ENCODE peak calls at places on chromosomes 7 and 10, in six cellular contexts. One of them, this sample, is unnamed.

GRCh38 chr10:103879409-103879808 is 24.0 kb upstream of the SH3PXD2A start:
- DNase-seq in HepG2: no peak
- DNase-seq in H1: no peak
- DNase-seq in GM12891: no peak
- DNase-seq in K562: no peak
- DNase-seq in GM12878: no peak
- DNase-seq in this sample: no peak

GRCh38 chr10:90847436-90847835 is 10.4 kb downstream of the HTR7 start:
- DNase-seq in HepG2: no peak
- DNase-seq in H1: no peak
- DNase-seq in GM12891: no peak
- DNase-seq in K562: no peak
- DNase-seq in GM12878: no peak
- DNase-seq in this sample: no peak

GRCh38 chr7:1902231-1902855 is 232.3 kb downstream of the ELFN1 start:
- DNase-seq in HepG2: no peak
- DNase-seq in H1: no peak
- DNase-seq in GM12891: no peak
- DNase-seq in K562: no peak
- DNase-seq in GM12878: no peak
- DNase-seq in this sample: no peak

GRCh38 chr10:58747687-58748086 is 235.0 kb downstream of the BICC1 start:
- DNase-seq in HepG2: no peak
- DNase-seq in H1: no peak
- DNase-seq in GM12891: no peak
- DNase-seq in K562: no peak
- DNase-seq in GM12878: no peak
- DNase-seq in this sample: no peak

GRCh38 chr10:17616403-17617030 is 657 bp downstream of the HACD1 start:
- DNase-seq in HepG2: peak; percentile 64
- DNase-seq in H1: no peak
- DNase-seq in GM12891: peak; percentile 34
- DNase-seq in K562: peak; percentile 74
- DNase-seq in GM12878: no peak
- DNase-seq in this sample: peak; percentile 22

GRCh38 chr7:50356212-50356944 is 51.9 kb downstream of the IKZF1 start:
- DNase-seq in HepG2: no peak
- DNase-seq in H1: no peak
- DNase-seq in GM12891: no peak
- DNase-seq in K562: peak; percentile 72
- DNase-seq in GM12878: no peak
- DNase-seq in this sample: no peak

GRCh38 chr10:9209105-9209798 is 1154.8 kb downstream of the GATA3 start:
- DNase-seq in HepG2: peak; percentile 38
- DNase-seq in H1: peak; percentile 88
- DNase-seq in GM12891: peak; percentile 15
- DNase-seq in K562: peak; percentile 44
- DNase-seq in GM12878: peak; percentile 16
- DNase-seq in this sample: peak; percentile 3

GRCh38 chr7:155458317-155459132 is 596 bp downstream of the EN2 start:
- DNase-seq in HepG2: no peak
- DNase-seq in H1: no peak
- DNase-seq in GM12891: no peak
- DNase-seq in K562: no peak
- DNase-seq in GM12878: no peak
- DNase-seq in this sample: no peak

GRCh38 chr7:119842786-119843185 is 430.2 kb upstream of the KCND2 start:
- DNase-seq in HepG2: no peak
- DNase-seq in H1: no peak
- DNase-seq in GM12891: no peak
- DNase-seq in K562: no peak
- DNase-seq in GM12878: no peak
- DNase-seq in this sample: no peak

GRCh38 chr7:83301416-83301815 is 138.7 kb upstream of the PCLO start:
- DNase-seq in HepG2: no peak
- DNase-seq in H1: no peak
- DNase-seq in GM12891: no peak
- DNase-seq in K562: no peak
- DNase-seq in GM12878: no peak
- DNase-seq in this sample: no peak

GRCh38 chr10:16481052-16481728 is 40.5 kb downstream of the C1QL3 start:
- DNase-seq in HepG2: no peak
- DNase-seq in H1: no peak
- DNase-seq in GM12891: no peak
- DNase-seq in K562: no peak
- DNase-seq in GM12878: no peak
- DNase-seq in this sample: no peak

GRCh38 chr10:6027929-6028328 is 34.2 kb downstream of the IL2RA start:
- DNase-seq in HepG2: no peak
- DNase-seq in H1: no peak
- DNase-seq in GM12891: no peak
- DNase-seq in K562: no peak
- DNase-seq in GM12878: no peak
- DNase-seq in this sample: no peak

GRCh38 chr10:83352588-83352987 is 786.7 kb upstream of the GHITM start:
- DNase-seq in HepG2: no peak
- DNase-seq in H1: no peak
- DNase-seq in GM12891: no peak
- DNase-seq in K562: no peak
- DNase-seq in GM12878: no peak
- DNase-seq in this sample: no peak

GRCh38 chr7:17340655-17341054 is 42.2 kb downstream of the AHR start:
- DNase-seq in HepG2: no peak
- DNase-seq in H1: no peak
- DNase-seq in GM12891: no peak
- DNase-seq in K562: no peak
- DNase-seq in GM12878: no peak
- DNase-seq in this sample: no peak

GRCh38 chr10:106355450-106355849 is 809.1 kb downstream of the SORCS1 start:
- DNase-seq in HepG2: no peak
- DNase-seq in H1: peak; percentile 60
- DNase-seq in GM12891: no peak
- DNase-seq in K562: no peak
- DNase-seq in GM12878: no peak
- DNase-seq in this sample: no peak

GRCh38 chr10:98380493-98381339 is 34.3 kb downstream of the PYROXD2 start:
- DNase-seq in HepG2: no peak
- DNase-seq in H1: no peak
- DNase-seq in GM12891: no peak
- DNase-seq in K562: peak; percentile 8
- DNase-seq in GM12878: no peak
- DNase-seq in this sample: no peak

GRCh38 chr10:72337039-72337629 is 17.6 kb downstream of the DNAJB12 start:
- DNase-seq in HepG2: peak; percentile 63
- DNase-seq in H1: peak; percentile 91
- DNase-seq in GM12891: no peak
- DNase-seq in K562: peak; percentile 76
- DNase-seq in GM12878: no peak
- DNase-seq in this sample: no peak

GRCh38 chr10:10397906-10398305 is 619.8 kb upstream of the CELF2 start:
- DNase-seq in HepG2: no peak
- DNase-seq in H1: no peak
- DNase-seq in GM12891: no peak
- DNase-seq in K562: no peak
- DNase-seq in GM12878: no peak
- DNase-seq in this sample: no peak

GRCh38 chr7:46321556-46322205 is 400.6 kb upstream of the IGFBP3 start:
- DNase-seq in HepG2: peak; percentile 3
- DNase-seq in H1: no peak
- DNase-seq in GM12891: no peak
- DNase-seq in K562: no peak
- DNase-seq in GM12878: no peak
- DNase-seq in this sample: no peak

GRCh38 chr7:129702761-129703338 is 91.3 kb downstream of the NRF1 start:
- DNase-seq in HepG2: peak; percentile 10
- DNase-seq in H1: no peak
- DNase-seq in GM12891: no peak
- DNase-seq in K562: no peak
- DNase-seq in GM12878: no peak
- DNase-seq in this sample: no peak

GRCh38 chr7:22179442-22179879 is 177.5 kb downstream of the RAPGEF5 start:
- DNase-seq in HepG2: no peak
- DNase-seq in H1: no peak
- DNase-seq in GM12891: no peak
- DNase-seq in K562: no peak
- DNase-seq in GM12878: no peak
- DNase-seq in this sample: no peak

GRCh38 chr7:106944035-106944665 is 79.1 kb downstream of the PIK3CG start:
- DNase-seq in HepG2: no peak
- DNase-seq in H1: peak; percentile 55
- DNase-seq in GM12891: no peak
- DNase-seq in K562: no peak
- DNase-seq in GM12878: no peak
- DNase-seq in this sample: no peak

GRCh38 chr7:131212114-131212513 is 115.6 kb upstream of the MKLN1 start:
- DNase-seq in HepG2: no peak
- DNase-seq in H1: peak; percentile 49
- DNase-seq in GM12891: no peak
- DNase-seq in K562: no peak
- DNase-seq in GM12878: no peak
- DNase-seq in this sample: no peak

GRCh38 chr10:121597504-121598241 is 571 bp downstream of the FGFR2 start:
- DNase-seq in HepG2: no peak
- DNase-seq in H1: peak; percentile 72
- DNase-seq in GM12891: peak; percentile 35
- DNase-seq in K562: no peak
- DNase-seq in GM12878: no peak
- DNase-seq in this sample: no peak

GRCh38 chr7:20112646-20113045 is 104.5 kb downstream of the MACC1 start:
- DNase-seq in HepG2: no peak
- DNase-seq in H1: no peak
- DNase-seq in GM12891: no peak
- DNase-seq in K562: no peak
- DNase-seq in GM12878: no peak
- DNase-seq in this sample: no peak

GRCh38 chr7:108613147-108613948 is 43.7 kb downstream of the DNAJB9 start:
- DNase-seq in HepG2: peak; percentile 32
- DNase-seq in H1: no peak
- DNase-seq in GM12891: peak; percentile 5
- DNase-seq in K562: peak; percentile 57
- DNase-seq in GM12878: no peak
- DNase-seq in this sample: no peak

GRCh38 chr7:141671705-141672496 is 30.1 kb downstream of the DENND11 start:
- DNase-seq in HepG2: no peak
- DNase-seq in H1: no peak
- DNase-seq in GM12891: no peak
- DNase-seq in K562: no peak
- DNase-seq in GM12878: no peak
- DNase-seq in this sample: no peak

GRCh38 chr10:128571745-128572144 is 445.5 kb upstream of the MKI67 start:
- DNase-seq in HepG2: no peak
- DNase-seq in H1: no peak
- DNase-seq in GM12891: no peak
- DNase-seq in K562: peak; percentile 50
- DNase-seq in GM12878: no peak
- DNase-seq in this sample: no peak

GRCh38 chr10:4460267-4460666 is 365.7 kb upstream of the AKR1E2 start:
- DNase-seq in HepG2: no peak
- DNase-seq in H1: no peak
- DNase-seq in GM12891: no peak
- DNase-seq in K562: no peak
- DNase-seq in GM12878: no peak
- DNase-seq in this sample: no peak

GRCh38 chr7:45574521-45575500 is 643 bp downstream of the ADCY1 start:
- DNase-seq in HepG2: peak; percentile 35
- DNase-seq in H1: peak; percentile 64
- DNase-seq in GM12891: peak; percentile 77
- DNase-seq in K562: peak; percentile 58
- DNase-seq in GM12878: no peak
- DNase-seq in this sample: peak; percentile 68

GRCh38 chr7:44729949-44730590 is 18.6 kb upstream of the ZMIZ2 start:
- DNase-seq in HepG2: no peak
- DNase-seq in H1: no peak
- DNase-seq in GM12891: no peak
- DNase-seq in K562: no peak
- DNase-seq in GM12878: no peak
- DNase-seq in this sample: no peak

GRCh38 chr10:30765611-30766010 is 136.1 kb upstream of the LYZL2 start:
- DNase-seq in HepG2: no peak
- DNase-seq in H1: no peak
- DNase-seq in GM12891: no peak
- DNase-seq in K562: no peak
- DNase-seq in GM12878: no peak
- DNase-seq in this sample: no peak
- TF ChIP-seq TAF1 in HepG2: no peak
- TF ChIP-seq TAF1 in H1: no peak
- TF ChIP-seq TAF1 in GM12891: no peak
- TF ChIP-seq TAF1 in K562: no peak
- TF ChIP-seq TAF1 in GM12878: no peak
- TF ChIP-seq TAF1 in this sample: no peak

GRCh38 chr10:71247804-71248203 is 35.4 kb downstream of the UNC5B start:
- DNase-seq in HepG2: no peak
- DNase-seq in H1: no peak
- DNase-seq in GM12891: no peak
- DNase-seq in K562: no peak
- DNase-seq in GM12878: no peak
- DNase-seq in this sample: no peak

GRCh38 chr10:71247306-71247705 is 34.9 kb downstream of the UNC5B start:
- DNase-seq in HepG2: no peak
- DNase-seq in H1: no peak
- DNase-seq in GM12891: no peak
- DNase-seq in K562: no peak
- DNase-seq in GM12878: no peak
- DNase-seq in this sample: no peak

GRCh38 chr10:71244638-71245419 is 32.5 kb downstream of the UNC5B start:
- DNase-seq in HepG2: no peak
- DNase-seq in H1: no peak
- DNase-seq in GM12891: no peak
- DNase-seq in K562: no peak
- DNase-seq in GM12878: no peak
- DNase-seq in this sample: no peak

GRCh38 chr10:71245420-71246325 is 33.3 kb downstream of the UNC5B start:
- DNase-seq in HepG2: no peak
- DNase-seq in H1: no peak
- DNase-seq in GM12891: no peak
- DNase-seq in K562: no peak
- DNase-seq in GM12878: no peak
- DNase-seq in this sample: no peak

GRCh38 chr10:71246591-71247143 is 34.3 kb downstream of the UNC5B start:
- DNase-seq in HepG2: no peak
- DNase-seq in H1: no peak
- DNase-seq in GM12891: no peak
- DNase-seq in K562: no peak
- DNase-seq in GM12878: no peak
- DNase-seq in this sample: no peak
- TF ChIP-seq POLR2AphosphoS5 in HepG2: no peak
- TF ChIP-seq POLR2AphosphoS5 in H1: no peak
- TF ChIP-seq POLR2AphosphoS5 in GM12891: no peak
- TF ChIP-seq POLR2AphosphoS5 in K562: no peak
- TF ChIP-seq POLR2AphosphoS5 in GM12878: no peak
- TF ChIP-seq POLR2AphosphoS5 in this sample: no peak

GRCh38 chr10:75294518-75294865 is 58.7 kb upstream of the COMTD1 start:
- DNase-seq in HepG2: no peak
- DNase-seq in H1: peak; percentile 55
- DNase-seq in GM12891: no peak
- DNase-seq in K562: peak; percentile 29
- DNase-seq in GM12878: no peak
- DNase-seq in this sample: no peak
- TF ChIP-seq POLR2A in HepG2: no peak
- TF ChIP-seq POLR2A in H1: no peak
- TF ChIP-seq POLR2A in GM12891: no peak
- TF ChIP-seq POLR2A in K562: no peak
- TF ChIP-seq POLR2A in GM12878: no peak
- TF ChIP-seq POLR2A in this sample: no peak

GRCh38 chr10:131839351-131839750 is 61.5 kb upstream of the PPP2R2D start:
- DNase-seq in HepG2: no peak
- DNase-seq in H1: no peak
- DNase-seq in GM12891: no peak
- DNase-seq in K562: no peak
- DNase-seq in GM12878: no peak
- DNase-seq in this sample: no peak
- TF ChIP-seq TAF1 in HepG2: no peak
- TF ChIP-seq TAF1 in H1: no peak
- TF ChIP-seq TAF1 in GM12891: no peak
- TF ChIP-seq TAF1 in K562: no peak
- TF ChIP-seq TAF1 in GM12878: no peak
- TF ChIP-seq TAF1 in this sample: no peak

This sample was measured in GM12892.